ENCODE peak calls at places on chromosomes 6 and 20, in ten cellular contexts. K is adrenal gland, B is coronary artery, E is NB4, X is B cell, F is HCT116, U is astrocyte, Y is neural crest cell, C is astrocyte of the spinal cord, A is AG04449. R is an unnamed sample.

GRCh38 chr6:112906737-112907136 is 559.6 kb downstream of the RFPL4B start:
- DNase-seq in U (peak; percentile 100), A (peak; percentile 96), C (peak; percentile 97), Y (no peak), B (no peak), E (no peak), K (no peak), F (no peak), X (no peak), R (no peak)

GRCh38 chr6:26123675-26124549 is 36.7 kb downstream of the HFE start:
- DNase-seq in X (peak; percentile 90), F (peak; percentile 99), B (peak; percentile 88), E (peak; percentile 99), K (peak; percentile 96), A (peak; percentile 99), Y (peak; percentile 65), C (peak; percentile 99), U (peak; percentile 99), R (peak; percentile 78)

GRCh38 chr6:104239971-104240370 is 619.7 kb downstream of the HACE1 start:
- DNase-seq in K (no peak), E (no peak), Y (no peak), X (no peak), U (no peak), C (no peak), A (no peak), B (no peak), F (no peak), R (no peak)

GRCh38 chr6:42279144-42279781 is 61.6 kb upstream of the MRPS10 start:
- DNase-seq in E (no peak), Y (no peak), U (peak; percentile 36), B (peak; percentile 56), K (peak; percentile 69), A (no peak), F (no peak), C (peak; percentile 61), X (no peak), R (peak; percentile 46)

GRCh38 chr20:221258-221830 is 5.7 kb upstream of the DEFB129 start:
- DNase-seq in Y (no peak), K (no peak), X (no peak), F (no peak), E (no peak), U (no peak), C (no peak), A (no peak), B (no peak), R (no peak)

GRCh38 chr20:33370296-33370695 is 31.0 kb downstream of the CDK5RAP1 start:
- DNase-seq in Y (no peak), C (no peak), X (no peak), F (no peak), K (peak; percentile 23), E (no peak), U (no peak), A (no peak), B (no peak), R (peak; percentile 48)

GRCh38 chr20:37095108-37095608 is 639 bp downstream of the RBL1 start:
- DNase-seq in C (no peak), E (peak; percentile 68), A (no peak), K (no peak), F (no peak), Y (no peak), U (no peak), X (no peak), B (no peak), R (no peak)

GRCh38 chr20:23629017-23629541 is 8.7 kb downstream of the CST3 start:
- DNase-seq in K (no peak), F (peak; percentile 74), C (peak; percentile 89), Y (no peak), X (peak; percentile 36), E (no peak), U (peak; percentile 75), A (peak; percentile 29), B (no peak), R (no peak)

GRCh38 chr20:53828673-53829085 is 235.0 kb upstream of the ZNF217 start:
- DNase-seq in F (peak; percentile 29), B (no peak), X (no peak), U (peak; percentile 91), K (no peak), C (peak; percentile 93), A (peak; percentile 86), Y (no peak), E (peak; percentile 76), R (no peak)

GRCh38 chr6:159541296-159541695 is 151.7 kb downstream of the SOD2 start:
- DNase-seq in F (no peak), U (no peak), B (no peak), K (no peak), A (no peak), C (no peak), X (no peak), Y (no peak), E (no peak), R (no peak)

GRCh38 chr6:159540883-159541282 is 152.2 kb downstream of the SOD2 start:
- DNase-seq in E (no peak), Y (no peak), F (no peak), B (no peak), X (no peak), C (no peak), K (no peak), A (no peak), U (no peak), R (no peak)

GRCh38 chr6:159535629-159536028 is 157.4 kb downstream of the SOD2 start:
- DNase-seq in K (no peak), Y (no peak), C (no peak), B (no peak), A (no peak), X (no peak), U (no peak), E (no peak), F (no peak), R (no peak)

GRCh38 chr6:159540152-159540551 is 152.9 kb downstream of the SOD2 start:
- DNase-seq in B (no peak), K (no peak), C (no peak), F (peak; percentile 43), E (peak; percentile 54), U (no peak), Y (peak; percentile 25), X (no peak), A (no peak), R (no peak)
- TF ChIP-seq CTCF in B (no peak), K (no peak), C (no peak), F (peak; percentile 42), E (peak; percentile 78), U (no peak), Y (peak; percentile 46), X (no peak), A (peak; percentile 20), R (no peak)

GRCh38 chr20:35276408-35276807 is 1.5 kb downstream of the MMP24OS start:
- DNase-seq in Y (no peak), A (no peak), C (no peak), U (no peak), F (no peak), K (peak; percentile 40), X (no peak), E (no peak), B (no peak), R (no peak)

GRCh38 chr20:35279533-35280174 is 1.7 kb upstream of the MMP24OS start:
- DNase-seq in E (no peak), B (no peak), U (no peak), X (no peak), Y (no peak), K (no peak), F (no peak), A (no peak), C (no peak), R (no peak)

GRCh38 chr20:35279040-35279439 is 1.1 kb upstream of the MMP24OS start:
- DNase-seq in F (no peak), K (no peak), Y (no peak), E (no peak), U (no peak), A (no peak), C (no peak), B (no peak), X (no peak), R (no peak)

GRCh38 chr20:35277127-35277526 is 795 bp downstream of the MMP24OS start:
- DNase-seq in F (no peak), Y (no peak), X (no peak), B (no peak), K (no peak), C (no peak), A (no peak), E (no peak), U (no peak), R (no peak)

DNA sequence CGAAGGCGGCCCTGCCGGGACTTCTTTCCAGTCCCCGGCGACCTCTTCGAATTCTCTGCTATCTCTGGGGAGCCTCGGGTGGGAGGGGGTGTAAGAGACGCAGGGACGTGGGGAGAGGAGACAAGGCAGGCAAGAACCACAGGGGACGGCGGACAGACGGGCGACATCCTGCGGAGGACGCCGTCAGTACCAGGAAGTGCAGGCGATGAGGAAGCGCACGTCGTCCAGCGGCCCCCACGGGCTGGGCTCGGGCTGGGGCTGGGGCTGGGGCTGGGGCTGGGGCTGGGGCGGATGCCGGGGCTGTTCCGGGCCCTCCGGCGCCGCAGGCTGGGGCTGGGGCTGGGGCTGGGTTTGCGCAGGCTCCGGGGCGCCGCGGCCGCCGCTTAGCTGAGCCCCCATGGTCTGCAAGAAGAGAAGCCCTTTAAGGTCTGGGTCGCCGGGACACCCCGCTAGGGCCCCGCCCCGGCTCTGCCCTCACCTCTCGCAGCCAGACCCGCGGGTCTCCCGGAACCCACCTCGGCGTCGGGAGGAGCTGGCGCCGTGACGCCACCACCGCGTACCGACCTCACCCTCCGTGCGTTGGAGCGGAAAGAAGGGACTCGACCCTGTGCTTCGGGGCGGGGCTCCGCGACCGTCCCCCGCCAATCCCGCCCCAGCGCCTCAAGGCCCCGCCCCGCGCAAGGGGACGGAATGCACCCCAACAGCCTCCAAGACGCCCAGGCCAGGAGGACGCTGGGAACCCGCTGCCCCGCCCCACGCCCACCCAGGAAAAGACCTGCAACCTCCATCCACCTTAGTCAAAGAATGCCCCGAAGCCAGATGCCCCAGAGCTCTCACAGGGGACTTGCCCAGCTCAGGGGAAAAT is at the start of gene MMP24OS:
- DNase-seq in E (peak; percentile 97), U (peak; percentile 73), C (peak; percentile 83), F (peak; percentile 66), Y (peak; percentile 77), X (peak; percentile 92), K (peak; percentile 92), B (peak; percentile 94), A (no peak), R (peak; percentile 80)
- TF ChIP-seq CTCF in E (peak; percentile 17), U (no peak), C (peak; percentile 24), F (no peak), Y (peak; percentile 7), X (peak; percentile 22), K (no peak), B (no peak), A (peak; percentile 48), R (no peak)

DNA sequence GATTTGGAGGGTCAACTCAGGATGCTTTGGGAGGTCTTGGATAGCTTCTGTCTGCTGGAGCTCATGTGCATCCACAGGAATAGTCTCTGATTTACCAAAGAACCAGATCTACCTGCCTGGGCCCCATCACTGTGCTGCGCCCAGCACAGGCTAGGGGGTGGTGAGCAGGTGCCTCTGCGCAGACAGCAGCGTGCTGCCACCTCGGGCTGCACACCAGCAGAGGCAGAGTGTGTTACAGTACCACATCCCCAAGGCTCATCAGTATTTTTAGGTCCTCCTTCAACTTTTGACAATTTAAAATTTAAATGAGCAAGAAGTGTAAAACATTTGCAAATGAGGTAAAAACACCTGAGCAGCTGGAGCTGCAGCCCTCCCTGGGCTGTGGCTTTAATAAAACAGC is 324.8 kb downstream of the ZFAND3 start:
- DNase-seq in E (no peak), X (no peak), B (no peak), U (no peak), C (no peak), Y (no peak), A (no peak), K (no peak), F (no peak), R (no peak)
- TF ChIP-seq CTCF in E (no peak), X (no peak), B (no peak), U (no peak), C (no peak), Y (no peak), A (no peak), K (no peak), F (no peak), R (no peak)

GRCh38 chr6:119343167-119343566 is 6.4 kb downstream of the MAN1A1 start:
- DNase-seq in C (no peak), B (no peak), F (no peak), X (no peak), Y (no peak), A (no peak), E (no peak), K (no peak), U (no peak), R (no peak)
- TF ChIP-seq CTCF in C (no peak), B (no peak), F (no peak), X (no peak), Y (no peak), A (no peak), E (no peak), K (no peak), U (no peak), R (no peak)